ENCODE peak calls at places on chromosomes 5 and 9, in five cellular contexts. N is stimulated activated CD4-positive, alpha-beta T cell treated with anti-CD3 and anti-CD28 coated beads, Interleukin-1b, Interleukin-23, amount 100 ng/mL, for 1 hour; U is ACHN; L is SW 1271; P is mesendoderm. H is an unnamed sample.

GRCh38 chr9:72294952-72295351 is 70.1 kb downstream of the ZFAND5 start:
- DNase-seq in N (no peak), U (peak; percentile 79), L (no peak), P (no peak), H (no peak)

GRCh38 chr5:78671609-78672008 is 23.0 kb upstream of the LHFPL2 start:
- DNase-seq in N (no peak), U (no peak), L (no peak), P (no peak), H (no peak)

GRCh38 chr9:27054125-27054524 is 48.7 kb upstream of the LRRC19 start:
- DNase-seq in N (no peak), U (no peak), L (no peak), P (no peak), H (no peak)

GRCh38 chr9:123772374-123772773 is 157.6 kb downstream of the DENND1A start:
- DNase-seq in N (no peak), U (no peak), L (no peak), P (no peak), H (no peak)

GRCh38 chr9:117103711-117104110 is 311.1 kb downstream of the ASTN2 start:
- DNase-seq in N (no peak), U (no peak), L (no peak), P (no peak), H (no peak)

GRCh38 chr5:107957023-107957422 is 286.3 kb upstream of the EFNA5 start:
- DNase-seq in N (no peak), U (no peak), L (no peak), P (no peak), H (no peak)

GRCh38 chr9:137550958-137551655 is 572 bp upstream of the MRPL41 start:
- DNase-seq in N (peak; percentile 1), U (peak; percentile 69), L (peak; percentile 60), P (peak; percentile 94), H (no peak)

GRCh38 chr5:94693043-94693822 is 74.8 kb downstream of the SLF1 start:
- DNase-seq in N (no peak), U (peak; percentile 66), L (peak; percentile 53), P (peak; percentile 51), H (peak; percentile 22)

GRCh38 chr9:127574089-127574921 is 37.8 kb upstream of the STXBP1 start:
- DNase-seq in N (no peak), U (peak; percentile 64), L (peak; percentile 70), P (no peak), H (no peak)

GRCh38 chr5:2685651-2686050 is 65.8 kb downstream of the IRX2 start:
- DNase-seq in N (no peak), U (no peak), L (no peak), P (peak; percentile 43), H (no peak)

GRCh38 chr5:23655674-23656073 is 148.3 kb downstream of the PRDM9 start:
- DNase-seq in N (no peak), U (no peak), L (no peak), P (no peak), H (no peak)

GRCh38 chr9:6845881-6846280 is 88.1 kb downstream of the KDM4C start:
- DNase-seq in N (no peak), U (peak; percentile 38), L (no peak), P (peak; percentile 81), H (no peak)

GRCh38 chr5:72355706-72356299 is 35.6 kb downstream of the PTCD2 start:
- DNase-seq in N (no peak), U (peak; percentile 39), L (no peak), P (peak; percentile 74), H (no peak)

GRCh38 chr9:69573666-69574456 is 98.3 kb downstream of the APBA1 start:
- DNase-seq in N (no peak), U (no peak), L (no peak), P (no peak), H (peak; percentile 75)

GRCh38 chr9:87062706-87063105 is 115.4 kb upstream of the GAS1 start:
- DNase-seq in N (no peak), U (no peak), L (no peak), P (no peak), H (no peak)

H was measured in glomerular endothelial cell.